ENCODE peak calls at places on chromosome 10, in five cellular contexts. One of them, this sample, is unnamed.

GRCh38 chr10:80460399-80461207 is 6.5 kb downstream of the TSPAN14 start:
- DNase-seq in H9: peak
- DNase-seq in GOT3: no peak
- DNase-seq in A549: no peak
- DNase-seq in pons: peak
- DNase-seq in this sample: peak

GRCh38 chr10:22810643-22811254 is 96.4 kb upstream of the PIP4K2A start:
- DNase-seq in H9: peak
- DNase-seq in GOT3: no peak
- DNase-seq in A549: no peak
- DNase-seq in pons: no peak
- DNase-seq in this sample: no peak

GRCh38 chr10:100504101-100504500 is 15.6 kb downstream of the SEC31B start:
- DNase-seq in H9: no peak
- DNase-seq in GOT3: no peak
- DNase-seq in A549: no peak
- DNase-seq in pons: no peak
- DNase-seq in this sample: no peak

GRCh38 chr10:104259999-104260774 is 5.5 kb downstream of the GSTO1 start:
- DNase-seq in H9: no peak
- DNase-seq in GOT3: no peak
- DNase-seq in A549: no peak
- DNase-seq in pons: no peak
- DNase-seq in this sample: no peak

GRCh38 chr10:61855771-61856170 is 45.7 kb upstream of the ARID5B start:
- DNase-seq in H9: no peak
- DNase-seq in GOT3: no peak
- DNase-seq in A549: no peak
- DNase-seq in pons: no peak
- DNase-seq in this sample: no peak

GRCh38 chr10:113303747-113304146 is 249.1 kb upstream of the HABP2 start:
- DNase-seq in H9: no peak
- DNase-seq in GOT3: no peak
- DNase-seq in A549: no peak
- DNase-seq in pons: no peak
- DNase-seq in this sample: no peak

GRCh38 chr10:70331486-70332268 is 47.9 kb upstream of the NPFFR1 start:
- DNase-seq in H9: no peak
- DNase-seq in GOT3: peak
- DNase-seq in A549: peak
- DNase-seq in pons: peak
- DNase-seq in this sample: peak

GRCh38 chr10:96043895-96044580 is 655 bp downstream of the CCNJ start:
- DNase-seq in H9: peak
- DNase-seq in GOT3: no peak
- DNase-seq in A549: peak
- DNase-seq in pons: peak
- DNase-seq in this sample: peak

GRCh38 chr10:110609592-110609991 is 34.5 kb upstream of the RBM20 start:
- DNase-seq in H9: no peak
- DNase-seq in GOT3: no peak
- DNase-seq in A549: peak
- DNase-seq in pons: no peak
- DNase-seq in this sample: peak

GRCh38 chr10:23404461-23404980 is 34.4 kb upstream of the OTUD1 start:
- DNase-seq in H9: no peak
- DNase-seq in GOT3: no peak
- DNase-seq in A549: no peak
- DNase-seq in pons: no peak
- DNase-seq in this sample: no peak

GRCh38 chr10:70007116-70007820 is 45.4 kb upstream of the MACROH2A2 start:
- DNase-seq in H9: no peak
- DNase-seq in GOT3: no peak
- DNase-seq in A549: no peak
- DNase-seq in pons: no peak
- DNase-seq in this sample: no peak

GRCh38 chr10:36736311-36736710 is 389.1 kb upstream of the ANKRD30A start:
- DNase-seq in H9: no peak
- DNase-seq in GOT3: no peak
- DNase-seq in A549: no peak
- DNase-seq in pons: no peak
- DNase-seq in this sample: no peak

GRCh38 chr10:61918140-61918539 is 16.6 kb downstream of the ARID5B start:
- DNase-seq in H9: no peak
- DNase-seq in GOT3: no peak
- DNase-seq in A549: no peak
- DNase-seq in pons: no peak
- DNase-seq in this sample: no peak